ENCODE peak calls at places on chromosomes 1 and 21, in nine cellular contexts. X is gastrocnemius medialis; C is islet precursor cell; D is endothelial cell; A is progenitor cell of endocrine pancreas; J is pancreas; E is activated effector memory CD4-positive, alpha-beta T cell treated with Interleukin-2 at 50 U/mL for 16 hours; Z is MCF 10A; M is epithelial cell of esophagus. K is an unnamed sample.

GRCh38 chr1:39955547-39956539 is 898 bp downstream of the MFSD2A start:
- DNase-seq in X (no peak), C (no peak), D (no peak), A (no peak), J (no peak), E (peak), Z (peak), M (peak), K (peak)

GRCh38 chr1:13543927-13544556 is 30.2 kb upstream of the LRRC38 start:
- DNase-seq in X (peak), C (peak), D (peak), A (no peak), J (peak), E (no peak), Z (peak), M (peak), K (no peak)

GRCh38 chr1:164813781-164814180 is 254.8 kb downstream of the PBX1 start:
- DNase-seq in X (no peak), C (no peak), D (no peak), A (no peak), J (no peak), E (no peak), Z (no peak), M (no peak), K (no peak)

GRCh38 chr1:8765253-8765652 is 52.2 kb downstream of the RERE start:
- DNase-seq in X (no peak), C (no peak), D (no peak), A (no peak), J (no peak), E (no peak), Z (no peak), M (no peak), K (no peak)

GRCh38 chr1:212950243-212951057 is at the start of gene VASH2:
- DNase-seq in X (peak), C (peak), D (peak), A (peak), J (peak), E (peak), Z (peak), M (peak), K (peak)

GRCh38 chr1:165173409-165173808 is 183.1 kb downstream of the LMX1A start:
- DNase-seq in X (no peak), C (no peak), D (no peak), A (no peak), J (no peak), E (no peak), Z (peak), M (peak), K (no peak)

GRCh38 chr1:108854226-108855019 is 2.5 kb downstream of the AKNAD1 start:
- DNase-seq in X (no peak), C (no peak), D (no peak), A (no peak), J (no peak), E (no peak), Z (no peak), M (no peak), K (no peak)

GRCh38 chr21:25834376-25834775 is 99.6 kb downstream of the GABPA start:
- DNase-seq in X (no peak), C (no peak), D (no peak), A (no peak), J (no peak), E (no peak), Z (peak), M (peak), K (no peak)

GRCh38 chr1:195714248-195714647 is 894.0 kb downstream of the KCNT2 start:
- DNase-seq in X (no peak), C (no peak), D (no peak), A (no peak), J (no peak), E (no peak), Z (peak), M (peak), K (no peak)

GRCh38 chr1:63101336-63101735 is 221.0 kb upstream of the FOXD3 start:
- DNase-seq in X (no peak), C (no peak), D (no peak), A (no peak), J (no peak), E (no peak), Z (no peak), M (no peak), K (no peak)

GRCh38 chr1:115658646-115659045 is 16.9 kb downstream of the VANGL1 start:
- DNase-seq in X (no peak), C (no peak), D (no peak), A (no peak), J (no peak), E (no peak), Z (no peak), M (no peak), K (no peak)

GRCh38 chr1:9589719-9590157 is 1.0 kb downstream of the TMEM201 start:
- DNase-seq in X (no peak), C (peak), D (no peak), A (no peak), J (no peak), E (no peak), Z (peak), M (peak), K (no peak)

GRCh38 chr21:31162827-31163226 is 124.6 kb upstream of the KRTAP19-8 start:
- DNase-seq in X (no peak), C (no peak), D (no peak), A (no peak), J (no peak), E (no peak), Z (no peak), M (peak), K (no peak)

GRCh38 chr1:212669102-212669501 is 30.5 kb downstream of the BATF3 start:
- DNase-seq in X (no peak), C (peak), D (peak), A (no peak), J (no peak), E (no peak), Z (peak), M (no peak), K (no peak)

GRCh38 chr1:27487927-27488522 is 1.9 kb downstream of the WASF2 start:
- DNase-seq in X (no peak), C (no peak), D (no peak), A (no peak), J (no peak), E (no peak), Z (no peak), M (peak), K (no peak)

GRCh38 chr21:45309069-45309521 is 21.4 kb upstream of the POFUT2 start:
- DNase-seq in X (no peak), C (peak), D (peak), A (no peak), J (peak), E (peak), Z (peak), M (peak), K (peak)

GRCh38 chr1:116934586-116935207 is 25.0 kb downstream of the PTGFRN start:
- DNase-seq in X (no peak), C (peak), D (no peak), A (no peak), J (no peak), E (no peak), Z (no peak), M (no peak), K (no peak)

GRCh38 chr1:150422541-150422940 is 58.6 kb downstream of the RPRD2 start:
- DNase-seq in X (no peak), C (no peak), D (no peak), A (no peak), J (no peak), E (no peak), Z (no peak), M (no peak), K (no peak)

GRCh38 chr1:243851129-243851756 is 1.2 kb upstream of the AKT3 start:
- DNase-seq in X (no peak), C (no peak), D (no peak), A (no peak), J (no peak), E (no peak), Z (no peak), M (peak), K (no peak)

GRCh38 chr1:26526287-26526686 is 3.3 kb upstream of the RPS6KA1 start:
- DNase-seq in X (no peak), C (no peak), D (no peak), A (no peak), J (no peak), E (no peak), Z (no peak), M (no peak), K (no peak)

GRCh38 chr1:2372551-2373490 is 18.5 kb downstream of the MORN1 start:
- DNase-seq in X (no peak), C (peak), D (no peak), A (no peak), J (peak), E (no peak), Z (peak), M (peak), K (no peak)

GRCh38 chr1:211372463-211372862 is 45.8 kb downstream of the TRAF5 start:
- DNase-seq in X (no peak), C (no peak), D (no peak), A (no peak), J (no peak), E (no peak), Z (no peak), M (no peak), K (no peak)

GRCh38 chr1:152110365-152110859 is 4.8 kb downstream of the TCHH start:
- DNase-seq in X (no peak), C (peak), D (no peak), A (no peak), J (peak), E (no peak), Z (peak), M (peak), K (no peak)

GRCh38 chr1:39110325-39110851 is 84.2 kb downstream of the NDUFS5 start:
- DNase-seq in X (no peak), C (no peak), D (no peak), A (no peak), J (no peak), E (no peak), Z (peak), M (peak), K (no peak)

GRCh38 chr1:117631761-117632160 is 25.9 kb downstream of the TENT5C start:
- DNase-seq in X (no peak), C (peak), D (no peak), A (no peak), J (no peak), E (no peak), Z (no peak), M (no peak), K (no peak)

GRCh38 chr1:169031566-169032224 is 74.8 kb upstream of the ATP1B1 start:
- DNase-seq in X (no peak), C (no peak), D (no peak), A (no peak), J (no peak), E (no peak), Z (no peak), M (no peak), K (no peak)

GRCh38 chr1:183804382-183804781 is 538 bp upstream of the RGL1 start:
- DNase-seq in X (no peak), C (no peak), D (no peak), A (no peak), J (no peak), E (no peak), Z (no peak), M (no peak), K (no peak)